ENCODE peak calls at places on chromosomes 13 and 19, in six cellular contexts. One of them, this sample, is unnamed.

GRCh38 chr19:36032251-36033104 is at the start of gene CLIP3:
- DNase-seq in endodermal cell: peak
- DNase-seq in cardiac muscle cell: peak
- DNase-seq in AG04450: peak
- DNase-seq in cardiac fibroblast: peak
- DNase-seq in fibroblast of lung: peak
- DNase-seq in this sample: peak

GRCh38 chr13:41356788-41357187 is 45.7 kb downstream of the NAA16 start:
- DNase-seq in cardiac fibroblast: peak
- DNase-seq in AG04450: no peak
- DNase-seq in fibroblast of lung: no peak
- DNase-seq in endodermal cell: no peak
- DNase-seq in cardiac muscle cell: no peak
- DNase-seq in this sample: no peak

GRCh38 chr19:18607222-18608101 is 863 bp upstream of the CRLF1 start:
- DNase-seq in fibroblast of lung: no peak
- DNase-seq in endodermal cell: peak
- DNase-seq in AG04450: no peak
- DNase-seq in cardiac muscle cell: no peak
- DNase-seq in cardiac fibroblast: no peak
- DNase-seq in this sample: no peak

GRCh38 chr13:92494915-92495314 is 731.7 kb upstream of the GPC6 start:
- DNase-seq in cardiac fibroblast: no peak
- DNase-seq in endodermal cell: no peak
- DNase-seq in fibroblast of lung: no peak
- DNase-seq in cardiac muscle cell: no peak
- DNase-seq in AG04450: no peak
- DNase-seq in this sample: no peak

GRCh38 chr19:46442808-46443450 is 14.2 kb upstream of the PNMA8C start:
- DNase-seq in fibroblast of lung: peak
- DNase-seq in endodermal cell: no peak
- DNase-seq in cardiac fibroblast: peak
- DNase-seq in AG04450: peak
- DNase-seq in cardiac muscle cell: peak
- DNase-seq in this sample: peak

GRCh38 chr19:49119411-49120324 is at the start of gene PPFIA3:
- DNase-seq in AG04450: no peak
- DNase-seq in fibroblast of lung: peak
- DNase-seq in cardiac fibroblast: peak
- DNase-seq in endodermal cell: peak
- DNase-seq in cardiac muscle cell: peak
- DNase-seq in this sample: peak

GRCh38 chr13:92564942-92565341 is 661.7 kb upstream of the GPC6 start:
- DNase-seq in AG04450: no peak
- DNase-seq in cardiac muscle cell: no peak
- DNase-seq in cardiac fibroblast: no peak
- DNase-seq in fibroblast of lung: no peak
- DNase-seq in endodermal cell: no peak
- DNase-seq in this sample: no peak

GRCh38 chr13:29411493-29411892 is 184.0 kb downstream of the SLC7A1 start:
- DNase-seq in cardiac muscle cell: peak
- DNase-seq in cardiac fibroblast: peak
- DNase-seq in fibroblast of lung: peak
- DNase-seq in endodermal cell: no peak
- DNase-seq in AG04450: no peak
- DNase-seq in this sample: no peak

GRCh38 chr13:20241593-20241992 is 9.5 kb upstream of the GJB6 start:
- DNase-seq in fibroblast of lung: no peak
- DNase-seq in cardiac fibroblast: no peak
- DNase-seq in AG04450: no peak
- DNase-seq in cardiac muscle cell: no peak
- DNase-seq in endodermal cell: no peak
- DNase-seq in this sample: no peak

GRCh38 chr13:46303743-46304385 is 83.2 kb downstream of the RUBCNL start:
- DNase-seq in AG04450: no peak
- DNase-seq in endodermal cell: no peak
- DNase-seq in cardiac muscle cell: no peak
- DNase-seq in cardiac fibroblast: no peak
- DNase-seq in fibroblast of lung: no peak
- DNase-seq in this sample: no peak

GRCh38 chr13:26219726-26220125 is 2.4 kb downstream of the RNF6 start:
- DNase-seq in cardiac fibroblast: peak
- DNase-seq in fibroblast of lung: peak
- DNase-seq in AG04450: no peak
- DNase-seq in cardiac muscle cell: no peak
- DNase-seq in endodermal cell: no peak
- DNase-seq in this sample: no peak

GRCh38 chr19:31356587-31357314 is 7.5 kb upstream of the TSHZ3 start:
- DNase-seq in endodermal cell: peak
- DNase-seq in AG04450: no peak
- DNase-seq in cardiac fibroblast: no peak
- DNase-seq in fibroblast of lung: peak
- DNase-seq in cardiac muscle cell: no peak
- DNase-seq in this sample: no peak

GRCh38 chr19:18321729-18322091 is 1.2 kb downstream of the LSM4 start:
- DNase-seq in fibroblast of lung: no peak
- DNase-seq in AG04450: no peak
- DNase-seq in endodermal cell: no peak
- DNase-seq in cardiac fibroblast: peak
- DNase-seq in cardiac muscle cell: peak
- DNase-seq in this sample: no peak

GRCh38 chr13:33494596-33495214 is 209.2 kb upstream of the STARD13 start:
- DNase-seq in AG04450: peak
- DNase-seq in fibroblast of lung: peak
- DNase-seq in cardiac fibroblast: peak
- DNase-seq in endodermal cell: no peak
- DNase-seq in cardiac muscle cell: peak
- DNase-seq in this sample: no peak
- H3K4me3 ChIP-seq in AG04450: no peak
- H3K4me3 ChIP-seq in fibroblast of lung: no peak
- H3K4me3 ChIP-seq in cardiac fibroblast: no peak
- H3K4me3 ChIP-seq in endodermal cell: peak
- H3K4me3 ChIP-seq in cardiac muscle cell: no peak
- H3K4me3 ChIP-seq in this sample: no peak

DNA sequence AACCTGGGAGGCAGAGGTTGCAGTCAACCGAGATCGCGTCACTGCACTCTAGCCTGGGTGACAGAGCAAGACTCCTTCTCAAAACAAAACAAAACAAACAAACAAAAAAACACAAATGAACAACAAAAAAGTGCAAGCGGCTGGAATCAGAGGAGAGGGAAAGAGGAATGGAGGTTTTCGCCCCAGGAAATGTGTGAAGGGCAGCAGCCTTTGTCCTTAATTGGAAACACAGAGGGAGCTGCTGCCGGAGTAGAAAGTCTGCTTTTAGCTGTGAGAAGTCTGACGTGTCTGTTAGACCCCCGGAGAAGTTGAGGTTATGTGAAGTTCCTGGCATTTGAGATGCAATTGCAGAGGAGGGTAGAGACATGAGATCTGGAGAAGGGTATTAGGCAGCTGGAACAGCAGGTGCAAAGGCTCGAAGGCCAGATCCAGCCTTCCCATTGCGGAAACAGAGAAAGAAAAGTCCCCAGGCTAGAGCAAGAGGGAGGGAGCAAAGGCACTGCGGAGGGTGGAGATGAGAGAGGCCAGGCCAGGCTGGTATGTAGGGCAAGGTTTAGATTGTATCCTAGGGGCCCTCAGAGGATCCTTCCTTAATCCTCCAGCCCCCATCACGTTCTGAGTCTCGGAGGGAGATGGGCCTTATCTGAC is 475 bp downstream of the TMIGD2 start:
- DNase-seq in cardiac muscle cell: no peak
- DNase-seq in fibroblast of lung: no peak
- DNase-seq in endodermal cell: no peak
- DNase-seq in cardiac fibroblast: no peak
- DNase-seq in AG04450: no peak
- DNase-seq in this sample: no peak
- H3K4me3 ChIP-seq in cardiac muscle cell: no peak
- H3K4me3 ChIP-seq in fibroblast of lung: no peak
- H3K4me3 ChIP-seq in endodermal cell: no peak
- H3K4me3 ChIP-seq in cardiac fibroblast: no peak
- H3K4me3 ChIP-seq in AG04450: no peak
- H3K4me3 ChIP-seq in this sample: no peak

GRCh38 chr19:8363803-8364771 is at the start of gene ANGPTL4:
- DNase-seq in fibroblast of lung: peak
- DNase-seq in cardiac muscle cell: peak
- DNase-seq in cardiac fibroblast: peak
- DNase-seq in AG04450: no peak
- DNase-seq in endodermal cell: peak
- DNase-seq in this sample: peak
- H3K4me3 ChIP-seq in fibroblast of lung: peak
- H3K4me3 ChIP-seq in cardiac muscle cell: peak
- H3K4me3 ChIP-seq in cardiac fibroblast: peak
- H3K4me3 ChIP-seq in AG04450: peak
- H3K4me3 ChIP-seq in endodermal cell: peak
- H3K4me3 ChIP-seq in this sample: peak

DNA sequence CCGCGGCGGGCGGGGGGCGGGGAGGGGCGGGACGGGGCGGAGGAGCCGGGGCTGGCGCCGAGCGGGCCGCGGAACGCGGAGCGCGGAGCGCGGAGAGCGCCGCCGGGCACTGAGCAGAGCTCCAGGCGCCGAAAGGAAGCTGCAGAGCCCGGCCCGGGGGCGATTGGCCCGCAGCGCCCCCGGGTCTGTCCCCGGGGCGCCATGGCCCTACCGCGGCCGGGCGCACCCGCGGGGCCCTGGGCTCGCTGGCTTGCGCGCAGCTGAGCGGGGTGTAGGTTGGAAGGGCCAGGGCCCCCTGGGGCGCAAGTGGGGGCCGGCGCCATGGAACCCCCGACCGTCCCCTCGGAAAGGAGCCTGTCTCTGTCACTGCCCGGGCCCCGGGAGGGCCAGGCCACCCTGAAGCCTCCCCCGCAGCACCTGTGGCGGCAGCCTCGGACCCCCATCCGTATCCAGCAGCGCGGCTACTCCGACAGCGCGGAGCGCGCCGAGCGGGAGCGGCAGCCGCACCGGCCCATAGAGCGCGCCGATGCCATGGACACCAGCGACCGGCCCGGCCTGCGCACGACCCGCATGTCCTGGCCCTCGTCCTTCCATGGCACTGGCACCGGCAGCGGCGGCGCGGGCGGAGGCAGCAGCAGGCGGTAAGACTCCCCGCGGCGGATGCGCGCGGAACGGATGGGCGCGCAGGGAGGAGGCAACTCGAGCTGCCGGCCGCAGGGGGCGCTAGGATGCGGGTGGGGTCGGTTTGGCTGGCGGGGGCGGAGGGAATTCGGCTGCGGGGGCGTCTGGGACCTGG is at the start of gene PDE4A:
- DNase-seq in AG04450: no peak
- DNase-seq in cardiac fibroblast: peak
- DNase-seq in cardiac muscle cell: peak
- DNase-seq in endodermal cell: peak
- DNase-seq in fibroblast of lung: peak
- DNase-seq in this sample: no peak
- H3K4me3 ChIP-seq in AG04450: peak
- H3K4me3 ChIP-seq in cardiac fibroblast: peak
- H3K4me3 ChIP-seq in cardiac muscle cell: peak
- H3K4me3 ChIP-seq in endodermal cell: peak
- H3K4me3 ChIP-seq in fibroblast of lung: peak
- H3K4me3 ChIP-seq in this sample: no peak

GRCh38 chr13:109007946-109008345 is 378.5 kb downstream of the MYO16 start:
- DNase-seq in cardiac muscle cell: no peak
- DNase-seq in AG04450: no peak
- DNase-seq in endodermal cell: no peak
- DNase-seq in fibroblast of lung: no peak
- DNase-seq in cardiac fibroblast: peak
- DNase-seq in this sample: no peak
- H3K4me3 ChIP-seq in cardiac muscle cell: no peak
- H3K4me3 ChIP-seq in AG04450: no peak
- H3K4me3 ChIP-seq in endodermal cell: no peak
- H3K4me3 ChIP-seq in fibroblast of lung: no peak
- H3K4me3 ChIP-seq in cardiac fibroblast: no peak
- H3K4me3 ChIP-seq in this sample: no peak

GRCh38 chr19:289651-290538 is 1.3 kb downstream of the PLPP2 start:
- DNase-seq in endodermal cell: peak
- DNase-seq in cardiac muscle cell: peak
- DNase-seq in AG04450: no peak
- DNase-seq in cardiac fibroblast: peak
- DNase-seq in fibroblast of lung: peak
- DNase-seq in this sample: no peak
- H3K4me3 ChIP-seq in endodermal cell: peak
- H3K4me3 ChIP-seq in cardiac muscle cell: no peak
- H3K4me3 ChIP-seq in AG04450: peak
- H3K4me3 ChIP-seq in cardiac fibroblast: no peak
- H3K4me3 ChIP-seq in fibroblast of lung: peak
- H3K4me3 ChIP-seq in this sample: peak

DNA sequence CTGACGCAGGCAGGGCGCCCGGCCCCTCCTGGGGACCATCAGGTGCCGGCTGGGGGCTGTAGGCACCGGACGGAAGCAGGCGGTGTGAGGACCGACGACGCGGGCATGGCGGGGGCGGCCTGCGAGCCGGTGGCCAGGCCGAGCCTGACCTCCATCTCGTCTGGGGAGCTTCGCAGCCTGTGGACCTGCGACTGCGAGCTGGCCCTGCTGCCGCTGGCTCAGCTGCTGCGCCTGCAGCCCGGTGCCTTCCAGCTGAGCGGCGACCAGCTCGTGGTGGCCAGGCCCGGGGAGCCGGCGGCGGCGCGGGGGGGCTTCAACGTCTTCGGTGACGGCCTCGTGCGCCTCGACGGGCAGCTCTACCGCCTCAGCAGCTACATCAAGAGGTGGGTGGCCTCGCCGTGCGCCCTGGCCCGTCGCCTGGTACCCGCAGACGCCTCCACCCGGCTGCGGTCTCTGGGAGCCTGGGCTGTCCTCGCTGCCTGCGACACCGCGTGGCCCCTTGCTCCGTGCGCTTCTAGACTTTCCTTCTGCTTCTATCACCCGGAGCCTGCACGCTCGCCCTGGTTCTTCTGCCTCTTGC is 430 bp downstream of the MEDAG start:
- DNase-seq in cardiac fibroblast: no peak
- DNase-seq in cardiac muscle cell: peak
- DNase-seq in endodermal cell: peak
- DNase-seq in AG04450: no peak
- DNase-seq in fibroblast of lung: peak
- DNase-seq in this sample: peak
- H3K4me3 ChIP-seq in cardiac fibroblast: peak
- H3K4me3 ChIP-seq in cardiac muscle cell: peak
- H3K4me3 ChIP-seq in endodermal cell: no peak
- H3K4me3 ChIP-seq in AG04450: peak
- H3K4me3 ChIP-seq in fibroblast of lung: peak
- H3K4me3 ChIP-seq in this sample: peak

GRCh38 chr13:113129921-113130750 is 7.5 kb downstream of the F10 start:
- DNase-seq in endodermal cell: peak
- DNase-seq in cardiac muscle cell: peak
- DNase-seq in cardiac fibroblast: peak
- DNase-seq in fibroblast of lung: peak
- DNase-seq in AG04450: no peak
- DNase-seq in this sample: peak
- H3K4me3 ChIP-seq in endodermal cell: no peak
- H3K4me3 ChIP-seq in cardiac muscle cell: no peak
- H3K4me3 ChIP-seq in cardiac fibroblast: peak
- H3K4me3 ChIP-seq in fibroblast of lung: no peak
- H3K4me3 ChIP-seq in AG04450: no peak
- H3K4me3 ChIP-seq in this sample: no peak